ENCODE peak calls at places on chromosomes 3 and 15, in four cellular contexts. C, R, A and K are unnamed samples.

GRCh38 chr3:169327969-169328368 is 335.5 kb downstream of the MECOM start:
- DNase-seq in R (no peak), C (no peak), A (peak; percentile 31), K (no peak)

GRCh38 chr15:69393831-69394491 is 20.2 kb upstream of the KIF23 start:
- DNase-seq in C (no peak), R (no peak), A (peak; percentile 42), K (no peak)

GRCh38 chr3:31043184-31043819 is 148.8 kb upstream of the GADL1 start:
- DNase-seq in R (no peak), A (no peak), C (no peak), K (no peak)

GRCh38 chr15:57373251-57373881 is 2.9 kb upstream of the CGNL1 start:
- DNase-seq in R (no peak), A (no peak), C (no peak), K (no peak)

GRCh38 chr3:136862611-136862951 is 573 bp downstream of the NCK1 start:
- DNase-seq in A (peak; percentile 75), R (peak; percentile 29), C (peak; percentile 56), K (peak; percentile 81)

GRCh38 chr15:92882697-92883642 is 17.2 kb upstream of the CHD2 start:
- DNase-seq in C (no peak), A (no peak), R (no peak), K (peak; percentile 49)

GRCh38 chr3:185687479-185687878 is 101.4 kb downstream of the SENP2 start:
- DNase-seq in R (no peak), A (no peak), C (no peak), K (no peak)

GRCh38 chr15:77606142-77607034 is 26.3 kb downstream of the LINGO1 start:
- DNase-seq in R (no peak), C (no peak), A (no peak), K (no peak)

GRCh38 chr15:101276501-101277037 is 716 bp downstream of the SELENOS start:
- DNase-seq in C (no peak), A (peak; percentile 52), R (no peak), K (no peak)

GRCh38 chr3:48194446-48195071 is 6.3 kb upstream of the CDC25A start:
- DNase-seq in R (peak; percentile 45), A (peak; percentile 56), C (peak; percentile 74), K (peak; percentile 59)

GRCh38 chr3:70049761-70050160 is 50.2 kb downstream of the SAMMSON start:
- DNase-seq in A (no peak), R (no peak), C (no peak), K (no peak)

GRCh38 chr15:37771462-37771861 is 163.0 kb upstream of the TMCO5A start:
- DNase-seq in R (no peak), A (no peak), C (no peak), K (no peak)

GRCh38 chr3:132029182-132029902 is 5.5 kb downstream of the CPNE4 start:
- DNase-seq in C (peak; percentile 88), A (peak; percentile 82), R (peak; percentile 60), K (peak; percentile 55)

GRCh38 chr15:73809728-73810501 is 56.8 kb upstream of the INSYN1 start:
- DNase-seq in C (no peak), A (peak; percentile 21), R (no peak), K (no peak)

GRCh38 chr3:70990190-70990589 is 593.3 kb downstream of the FOXP1 start:
- DNase-seq in C (no peak), A (no peak), R (no peak), K (no peak)

GRCh38 chr15:80201256-80202015 is 48.6 kb downstream of the FAH start:
- DNase-seq in C (no peak), R (no peak), A (no peak), K (no peak)

GRCh38 chr15:51576911-51577500 is 45.6 kb downstream of the DMXL2 start:
- DNase-seq in C (no peak), R (no peak), A (no peak), K (peak; percentile 31)

GRCh38 chr15:66865622-66866611 is 163.9 kb downstream of the SMAD6 start:
- DNase-seq in A (no peak), R (no peak), C (peak; percentile 24), K (no peak)

GRCh38 chr3:143763568-143764162 is 84.6 kb downstream of the SLC9A9 start:
- DNase-seq in C (no peak), A (peak; percentile 4), R (no peak), K (no peak)

GRCh38 chr3:124576565-124577493 is 153.4 kb upstream of the UMPS start:
- DNase-seq in R (no peak), C (no peak), A (no peak), K (no peak)

GRCh38 chr3:151156618-151157216 is 46.3 kb downstream of the GPR171 start:
- DNase-seq in A (peak; percentile 74), R (no peak), C (no peak), K (no peak)

GRCh38 chr3:12759097-12759679 is at the start of gene TMEM40:
- DNase-seq in C (no peak), A (peak; percentile 32), R (no peak), K (no peak)

GRCh38 chr15:80588801-80589200 is 106.3 kb upstream of the ABHD17C start:
- DNase-seq in A (peak; percentile 90), C (peak; percentile 35), R (no peak), K (no peak)

GRCh38 chr3:14096742-14097141 is 27.9 kb downstream of the CHCHD4 start:
- DNase-seq in C (no peak), A (peak; percentile 23), R (no peak), K (no peak)

GRCh38 chr3:73716418-73716817 is 91.7 kb upstream of the PDZRN3 start:
- DNase-seq in A (no peak), C (no peak), R (no peak), K (no peak)

GRCh38 chr15:89724621-89725020 is 26.4 kb downstream of the MESP1 start:
- DNase-seq in C (no peak), A (no peak), R (no peak), K (no peak)

GRCh38 chr3:32719335-32719734 is 34.3 kb downstream of the CNOT10 start:
- DNase-seq in A (no peak), R (no peak), C (no peak), K (no peak)

GRCh38 chr3:39146083-39146501 is 7.3 kb downstream of the CSRNP1 start:
- DNase-seq in C (no peak), A (no peak), R (no peak), K (no peak)

GRCh38 chr15:41416162-41416741 is 643 bp upstream of the RTF1 start:
- DNase-seq in R (no peak), A (no peak), C (no peak), K (no peak)

DNA sequence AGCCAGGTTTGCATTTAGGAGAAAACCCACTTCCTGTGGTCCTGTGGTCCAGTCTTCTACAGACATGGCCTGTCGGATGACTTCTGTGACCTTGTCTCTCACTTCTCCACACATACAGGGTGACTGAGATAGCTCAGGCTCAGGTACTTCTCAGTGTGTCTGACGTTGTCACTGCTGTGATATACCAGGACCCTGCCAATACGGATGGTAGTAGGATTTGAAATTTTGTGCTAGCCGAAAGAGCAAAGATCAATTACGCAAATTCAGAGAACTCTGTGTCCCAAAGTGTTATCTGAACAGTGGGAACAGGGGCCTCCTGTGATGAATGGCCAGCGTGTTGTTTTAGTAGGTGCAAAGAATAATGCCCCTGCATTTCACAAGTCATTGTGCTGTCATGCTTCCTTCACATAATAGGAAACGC is 128.9 kb downstream of the MCTP2 start:
- DNase-seq in C (no peak), R (no peak), A (no peak), K (no peak)
- TF ChIP-seq EP300 in C (no peak), R (no peak), A (no peak), K (no peak)

GRCh38 chr15:32817570-32817969 is 99.8 kb downstream of the GREM1 start:
- DNase-seq in C (no peak), A (no peak), R (no peak), K (no peak)

GRCh38 chr15:32823750-32824149 is 105.9 kb downstream of the GREM1 start:
- DNase-seq in C (no peak), R (no peak), A (no peak), K (no peak)

GRCh38 chr15:32822739-32823138 is 104.9 kb downstream of the GREM1 start:
- DNase-seq in R (no peak), A (no peak), C (no peak), K (no peak)

GRCh38 chr15:32819406-32819930 is 101.7 kb downstream of the GREM1 start:
- DNase-seq in A (no peak), C (no peak), R (no peak), K (no peak)

DNA sequence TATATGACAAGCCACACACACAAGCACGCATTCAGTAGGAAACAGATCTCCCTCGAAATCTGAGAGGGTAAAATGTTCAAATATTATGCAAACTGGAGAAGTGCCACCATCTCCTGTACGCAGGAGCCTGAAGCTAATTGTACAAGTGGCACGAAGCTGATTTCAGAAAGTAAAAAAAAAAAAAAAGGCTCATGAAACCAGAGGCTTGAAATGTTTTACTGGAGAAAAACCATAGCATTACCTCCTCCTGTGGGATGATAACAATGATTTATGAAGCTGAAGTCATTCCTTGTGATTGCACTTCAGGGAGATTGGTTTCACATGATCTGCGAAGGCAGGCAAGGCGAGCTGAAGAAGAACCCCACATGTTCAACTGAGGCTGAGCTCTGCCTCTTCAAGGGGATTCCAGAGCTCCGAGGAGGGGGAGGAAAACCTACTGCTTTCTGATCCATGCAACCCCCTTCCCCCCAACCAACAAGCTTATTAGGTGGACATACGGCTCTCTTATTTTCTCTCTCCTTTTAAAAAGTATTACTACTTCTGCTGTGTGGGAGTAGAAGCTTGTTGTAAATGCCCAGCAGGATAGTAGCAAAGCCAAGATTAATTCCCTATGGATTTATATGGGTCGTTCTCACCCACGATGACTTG is 101.1 kb downstream of the GREM1 start:
- DNase-seq in A (no peak), C (no peak), R (no peak), K (no peak)
- TF ChIP-seq EP300 in A (no peak), C (no peak), R (no peak), K (no peak)

GRCh38 chr3:171092467-171092911 is 66.0 kb upstream of the SLC2A2 start:
- DNase-seq in C (no peak), A (no peak), R (no peak), K (no peak)
- TF ChIP-seq EP300 in C (no peak), A (no peak), R (no peak), K (no peak)

GRCh38 chr3:72165808-72166207 is 380.9 kb upstream of the PROK2 start:
- DNase-seq in R (no peak), C (no peak), A (no peak), K (no peak)

GRCh38 chr3:72164635-72164978 is 379.7 kb upstream of the PROK2 start:
- DNase-seq in A (no peak), R (no peak), C (no peak), K (no peak)

GRCh38 chr3:72162649-72163184 is 377.8 kb upstream of the PROK2 start:
- DNase-seq in A (no peak), R (no peak), C (no peak), K (no peak)

GRCh38 chr3:72165337-72165736 is 380.4 kb upstream of the PROK2 start:
- DNase-seq in A (no peak), R (no peak), C (no peak), K (no peak)

DNA sequence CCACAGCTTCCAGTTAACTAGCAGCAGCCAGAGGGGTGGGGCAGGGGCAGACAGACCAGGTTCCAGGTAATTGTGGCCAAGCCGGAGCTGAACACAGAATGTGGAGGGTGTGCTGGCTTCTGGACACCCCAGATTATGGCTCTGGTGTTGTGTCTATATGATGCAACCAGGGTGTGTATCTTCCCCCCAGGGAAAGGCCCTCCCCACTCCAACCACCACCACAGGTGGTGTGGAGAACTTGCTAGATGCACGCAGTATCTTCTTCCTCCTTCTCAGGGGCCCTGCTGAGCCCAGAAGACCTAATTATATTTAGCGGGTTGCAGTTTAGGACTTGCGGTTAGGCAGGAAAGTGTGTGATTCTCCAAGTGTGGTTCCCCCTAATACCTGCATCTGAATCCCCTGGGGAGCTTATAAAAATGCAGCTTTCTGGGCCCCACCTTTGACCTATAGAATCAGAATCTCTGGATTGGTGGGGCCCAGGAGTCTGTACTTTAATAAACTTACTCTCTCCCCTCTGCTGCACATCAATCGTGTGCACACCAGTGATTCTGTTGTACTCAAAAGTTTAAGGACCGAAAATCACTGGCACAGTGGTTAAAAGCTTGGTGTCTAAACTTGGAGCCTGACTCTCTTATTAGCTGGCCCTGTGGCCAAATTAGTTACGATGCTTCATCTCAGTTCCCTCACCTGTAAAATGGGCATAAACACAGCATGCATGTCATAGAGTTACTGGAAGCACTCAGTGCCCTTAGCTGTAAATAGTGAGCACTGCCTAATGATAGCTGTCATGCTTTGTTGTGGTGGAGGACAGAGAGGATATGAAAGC is 379.1 kb upstream of the PROK2 start:
- DNase-seq in C (no peak), R (no peak), A (no peak), K (no peak)
- TF ChIP-seq EP300 in C (no peak), R (no peak), A (no peak), K (no peak)